ENCODE peak calls at places on chromosomes 6 and 20, in nine cellular contexts. R, Y, T, F, Q, G, D, E and C are unnamed samples.

GRCh38 chr6:27668442-27669275 is 195.8 kb upstream of the ZNF184 start:
- DNase-seq in Q (peak; percentile 59), R (peak; percentile 89), E (peak; percentile 93), Y (no peak), T (no peak), F (peak; percentile 68), G (peak; percentile 88), D (peak; percentile 74), C (peak; percentile 63)

GRCh38 chr20:20022498-20022897 is 5.3 kb downstream of the NAA20 start:
- DNase-seq in G (no peak), F (no peak), D (no peak), Y (no peak), E (no peak), Q (no peak), T (no peak), R (no peak), C (no peak)

GRCh38 chr6:20819774-20820400 is 285.6 kb downstream of the CDKAL1 start:
- DNase-seq in Q (no peak), E (no peak), D (no peak), F (no peak), T (no peak), R (no peak), Y (no peak), G (no peak), C (no peak)

GRCh38 chr20:25220810-25221591 is 25.5 kb downstream of the ENTPD6 start:
- DNase-seq in D (peak; percentile 42), T (peak; percentile 77), F (no peak), R (peak; percentile 19), G (no peak), E (no peak), Y (peak; percentile 83), Q (no peak), C (no peak)

GRCh38 chr6:157845493-157846259 is 22.6 kb downstream of the SNX9 start:
- DNase-seq in E (no peak), Y (no peak), Q (peak; percentile 40), G (peak; percentile 38), T (no peak), F (no peak), D (no peak), R (no peak), C (no peak)

GRCh38 chr6:85111481-85112001 is 338.3 kb upstream of the NT5E start:
- DNase-seq in G (peak; percentile 45), E (no peak), F (no peak), Q (no peak), T (no peak), R (no peak), Y (no peak), D (no peak), C (no peak)

GRCh38 chr20:63785646-63786255 is 45.3 kb downstream of the ZBTB46 start:
- DNase-seq in R (no peak), F (no peak), Q (no peak), D (no peak), Y (no peak), G (no peak), E (no peak), T (no peak), C (no peak)

GRCh38 chr6:100269189-100269588 is 195.5 kb downstream of the SIM1 start:
- DNase-seq in R (no peak), G (peak; percentile 94), F (no peak), E (no peak), D (no peak), Y (no peak), Q (peak; percentile 90), T (no peak), C (peak; percentile 53)